ENCODE peak calls at places on chromosome 4, in ten cellular contexts. Q is AG10803, P is tibial nerve, K is body of pancreas, Z is AG09309, M is HFF-Myc, H is NB4, O is neural crest cell, L is psoas muscle, J is endothelial cell. V is an unnamed sample.

GRCh38 chr4:152363086-152363485 is 172.8 kb downstream of the FBXW7 start:
- DNase-seq in Z (peak), H (no peak), M (no peak), O (no peak), Q (peak), J (no peak), L (no peak), P (no peak), K (no peak), V (no peak)

GRCh38 chr4:38672247-38673071 is 8.5 kb downstream of the KLF3 start:
- DNase-seq in Q (no peak), K (no peak), M (no peak), H (no peak), O (peak), Z (no peak), P (no peak), J (no peak), L (no peak), V (no peak)

GRCh38 chr4:83677656-83678055 is 141.7 kb downstream of the GPAT3 start:
- DNase-seq in O (no peak), M (peak), J (no peak), Q (peak), H (no peak), Z (peak), P (no peak), L (no peak), K (no peak), V (no peak)

GRCh38 chr4:168501407-168501806 is 4.6 kb downstream of the PALLD start:
- DNase-seq in Z (no peak), J (no peak), H (no peak), P (no peak), M (no peak), K (peak), L (no peak), O (no peak), Q (no peak), V (no peak)

GRCh38 chr4:97828646-97829045 is 314.6 kb downstream of the STPG2 start:
- DNase-seq in O (no peak), P (no peak), H (no peak), K (no peak), M (no peak), L (no peak), Q (no peak), Z (no peak), J (no peak), V (no peak)

GRCh38 chr4:139866270-139866962 is 200.8 kb downstream of the MGST2 start:
- DNase-seq in O (no peak), Z (no peak), L (no peak), H (no peak), M (no peak), J (no peak), P (no peak), K (no peak), Q (no peak), V (no peak)

GRCh38 chr4:1987721-1988326 is 20.9 kb downstream of the NELFA start:
- DNase-seq in H (no peak), O (no peak), Z (no peak), P (no peak), J (no peak), K (no peak), Q (no peak), L (no peak), M (no peak), V (no peak)

GRCh38 chr4:26873391-26874026 is 12.9 kb downstream of the STIM2 start:
- DNase-seq in P (no peak), Z (no peak), O (no peak), L (no peak), H (no peak), K (no peak), Q (no peak), M (no peak), J (peak), V (no peak)

GRCh38 chr4:176642472-176642871 is 150.2 kb downstream of the VEGFC start:
- DNase-seq in K (no peak), M (no peak), O (no peak), L (no peak), Q (no peak), P (no peak), H (peak), Z (no peak), J (no peak), V (no peak)

GRCh38 chr4:53306729-53307128 is 59.1 kb downstream of the SCFD2 start:
- DNase-seq in Z (peak), Q (peak), P (no peak), H (no peak), J (no peak), O (no peak), K (no peak), M (peak), L (no peak), V (no peak)

GRCh38 chr4:153341575-153342090 is 2.9 kb upstream of the MND1 start:
- DNase-seq in P (no peak), Z (no peak), K (no peak), M (no peak), J (peak), Q (peak), L (no peak), H (peak), O (no peak), V (no peak)

GRCh38 chr4:180923476-180923875 is 1319.7 kb upstream of the TENM3 start:
- DNase-seq in J (no peak), M (no peak), L (no peak), Z (peak), K (no peak), Q (peak), P (no peak), H (no peak), O (no peak), V (no peak)

GRCh38 chr4:1048781-1049590 is 37.6 kb downstream of the FGFRL1 start:
- DNase-seq in Q (no peak), H (peak), P (no peak), L (no peak), J (no peak), Z (no peak), M (no peak), O (no peak), K (no peak), V (no peak)

GRCh38 chr4:3257125-3257690 is 8.2 kb downstream of the MSANTD1 start:
- DNase-seq in Q (no peak), Z (no peak), K (no peak), M (no peak), P (peak), O (no peak), J (no peak), H (no peak), L (peak), V (peak)

GRCh38 chr4:81503586-81503985 is 31.9 kb upstream of the RASGEF1B start:
- DNase-seq in M (no peak), L (no peak), Q (no peak), J (no peak), P (no peak), Z (no peak), H (no peak), O (no peak), K (no peak), V (no peak)

GRCh38 chr4:68375667-68376559 is 26.0 kb upstream of the YTHDC1 start:
- DNase-seq in L (no peak), Z (peak), K (peak), O (peak), M (no peak), H (peak), P (no peak), J (peak), Q (peak), V (no peak)

GRCh38 chr4:117064297-117064696 is 21.1 kb downstream of the TRAM1L1 start:
- DNase-seq in Q (no peak), L (no peak), H (no peak), J (no peak), O (no peak), Z (no peak), P (no peak), K (no peak), M (no peak), V (no peak)

GRCh38 chr4:545612-546011 is 30.5 kb downstream of the TMEM271 start:
- DNase-seq in M (no peak), L (no peak), P (no peak), H (no peak), O (no peak), J (no peak), Q (no peak), Z (no peak), K (no peak), V (no peak)

GRCh38 chr4:42341518-42342026 is 55.7 kb upstream of the SHISA3 start:
- DNase-seq in L (no peak), Q (no peak), O (no peak), H (no peak), M (no peak), J (no peak), P (no peak), K (no peak), Z (no peak), V (no peak)

GRCh38 chr4:85482000-85482738 is 7.2 kb downstream of the ARHGAP24 start:
- DNase-seq in K (peak), Q (no peak), O (no peak), Z (no peak), P (no peak), H (peak), M (no peak), J (no peak), L (no peak), V (no peak)

GRCh38 chr4:164536829-164537228 is 217.1 kb upstream of the SMIM31 start:
- DNase-seq in Q (peak), O (no peak), P (no peak), Z (peak), L (peak), J (no peak), K (no peak), M (no peak), H (no peak), V (no peak)

GRCh38 chr4:121726642-121727268 is 30.0 kb upstream of the ANXA5 start:
- DNase-seq in Z (peak), L (no peak), Q (peak), K (no peak), P (no peak), J (peak), O (no peak), H (peak), M (peak), V (no peak)

GRCh38 chr4:78362310-78362709 is 189.3 kb upstream of the ANXA3 start:
- DNase-seq in L (no peak), H (no peak), P (no peak), Q (no peak), Z (no peak), J (no peak), M (no peak), O (no peak), K (no peak), V (no peak)

GRCh38 chr4:173243321-173243720 is 74.7 kb downstream of the GALNT7 start:
- DNase-seq in J (no peak), O (no peak), L (no peak), K (no peak), H (no peak), M (no peak), P (no peak), Z (peak), Q (peak), V (no peak)

GRCh38 chr4:22897520-22898108 is 204.9 kb downstream of the GBA3 start:
- DNase-seq in K (peak), O (peak), Z (no peak), P (no peak), Q (peak), H (peak), J (peak), L (no peak), M (peak), V (no peak)

GRCh38 chr4:3315566-3315965 is 22.7 kb downstream of the RGS12 start:
- DNase-seq in J (no peak), P (no peak), L (no peak), K (peak), Q (no peak), H (no peak), M (no peak), O (no peak), Z (no peak), V (no peak)

GRCh38 chr4:168654206-168655174 is 157.6 kb downstream of the PALLD start:
- DNase-seq in K (no peak), L (no peak), M (no peak), Q (no peak), P (no peak), Z (no peak), O (no peak), H (no peak), J (no peak), V (no peak)

GRCh38 chr4:23384741-23385140 is 505.1 kb downstream of the PPARGC1A start:
- DNase-seq in K (no peak), L (no peak), J (no peak), Q (no peak), O (no peak), P (no peak), M (no peak), H (no peak), Z (no peak), V (no peak)

GRCh38 chr4:76639292-76639691 is 204.3 kb downstream of the SHROOM3 start:
- DNase-seq in J (no peak), H (no peak), M (no peak), O (no peak), Z (no peak), Q (no peak), K (no peak), P (no peak), L (no peak), V (no peak)

GRCh38 chr4:3328814-3329663 is 36.2 kb downstream of the RGS12 start:
- DNase-seq in Q (no peak), O (no peak), H (no peak), P (no peak), M (no peak), K (no peak), L (no peak), J (no peak), Z (no peak), V (no peak)

GRCh38 chr4:79575709-79576479 is 167.9 kb upstream of the GK2 start:
- DNase-seq in O (no peak), H (no peak), Z (no peak), K (no peak), J (no peak), L (no peak), M (no peak), P (no peak), Q (no peak), V (no peak)

GRCh38 chr4:77600521-77601451 is 4.8 kb upstream of the CXCL13 start:
- DNase-seq in P (no peak), O (no peak), M (no peak), K (peak), J (peak), Q (peak), H (peak), L (no peak), Z (no peak), V (no peak)

GRCh38 chr4:14693728-14694127 is 308.6 kb upstream of the CPEB2 start:
- DNase-seq in K (no peak), J (no peak), H (no peak), Q (no peak), Z (no peak), M (no peak), L (no peak), P (no peak), O (no peak), V (no peak)

GRCh38 chr4:123832173-123833026 is 435.8 kb downstream of the SPRY1 start:
- DNase-seq in P (peak), M (peak), O (no peak), Q (peak), J (no peak), K (no peak), L (peak), Z (peak), H (no peak), V (no peak)

GRCh38 chr4:47654972-47655693 is 170.1 kb downstream of the ATP10D start:
- DNase-seq in Q (no peak), H (no peak), J (no peak), Z (no peak), M (no peak), P (no peak), K (no peak), L (no peak), O (no peak), V (no peak)

GRCh38 chr4:7646384-7647061 is 211.8 kb upstream of the PSAPL1 start:
- DNase-seq in H (peak), K (no peak), Z (no peak), J (no peak), L (no peak), P (no peak), Q (peak), O (no peak), M (no peak), V (no peak)

GRCh38 chr4:2408976-2409375 is 9.5 kb downstream of the ZFYVE28 start:
- DNase-seq in O (no peak), L (no peak), P (no peak), H (no peak), Q (no peak), Z (no peak), M (no peak), K (no peak), J (no peak), V (no peak)

GRCh38 chr4:88659890-88660208 is 37.8 kb downstream of the NAP1L5 start:
- DNase-seq in Q (no peak), K (no peak), H (no peak), Z (no peak), L (no peak), J (no peak), M (no peak), O (no peak), P (no peak), V (no peak)

GRCh38 chr4:84738622-84739021 is 155.7 kb downstream of the CDS1 start:
- DNase-seq in O (no peak), Q (no peak), L (no peak), H (no peak), K (no peak), J (no peak), M (no peak), P (no peak), Z (no peak), V (no peak)

GRCh38 chr4:83644677-83645639 is 109.0 kb downstream of the GPAT3 start:
- DNase-seq in H (peak), Q (peak), K (peak), J (peak), Z (peak), O (peak), L (no peak), M (peak), P (no peak), V (no peak)

GRCh38 chr4:133464311-133464710 is 315.2 kb downstream of the PCDH10 start:
- DNase-seq in Z (no peak), L (no peak), J (no peak), P (no peak), Q (no peak), O (no peak), M (no peak), K (no peak), H (no peak), V (no peak)

GRCh38 chr4:133467290-133467947 is 318.3 kb downstream of the PCDH10 start:
- DNase-seq in M (no peak), P (no peak), J (no peak), O (no peak), H (no peak), Z (no peak), K (no peak), Q (no peak), L (no peak), V (no peak)

DNA sequence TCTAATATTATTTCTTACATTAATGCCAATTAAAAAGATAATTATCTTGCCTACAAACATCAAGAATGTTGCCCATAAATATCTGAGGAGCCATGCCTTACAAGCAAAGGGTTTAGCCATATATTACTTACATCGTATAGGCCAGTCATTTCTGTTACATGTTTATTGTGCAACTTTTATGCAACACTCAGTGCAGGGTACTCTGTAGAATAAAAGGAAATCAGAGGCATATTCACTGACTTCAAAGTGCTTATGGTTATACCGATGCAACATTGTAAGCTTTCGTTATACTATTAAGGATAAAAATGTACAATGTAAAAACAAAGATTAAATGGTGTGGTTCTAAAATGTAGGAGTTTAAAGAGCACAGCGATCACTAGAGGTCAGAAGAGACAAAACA is 315.9 kb downstream of the PCDH10 start:
- DNase-seq in H (no peak), K (no peak), M (no peak), O (no peak), Q (no peak), J (no peak), P (no peak), L (no peak), Z (no peak), V (no peak)
- TF ChIP-seq CTCF in H (no peak), K (no peak), M (no peak), O (no peak), Q (no peak), J (no peak), P (no peak), L (no peak), Z (no peak), V (no peak)

GRCh38 chr4:94598758-94599157 is 147.0 kb downstream of the PDLIM5 start:
- DNase-seq in L (no peak), H (no peak), O (no peak), J (no peak), Q (no peak), Z (no peak), K (no peak), M (no peak), P (no peak), V (no peak)

GRCh38 chr4:94595013-94595412 is 143.3 kb downstream of the PDLIM5 start:
- DNase-seq in J (no peak), K (no peak), M (no peak), Q (no peak), H (no peak), O (no peak), L (no peak), P (no peak), Z (no peak), V (no peak)

GRCh38 chr4:94591289-94591688 is 139.5 kb downstream of the PDLIM5 start:
- DNase-seq in H (no peak), P (no peak), O (no peak), L (no peak), K (no peak), Q (no peak), M (no peak), Z (no peak), J (no peak), V (no peak)

GRCh38 chr4:94590493-94590892 is 138.8 kb downstream of the PDLIM5 start:
- DNase-seq in L (no peak), P (no peak), J (no peak), O (no peak), M (no peak), K (no peak), H (no peak), Q (no peak), Z (no peak), V (no peak)

GRCh38 chr4:94595880-94596483 is 144.2 kb downstream of the PDLIM5 start:
- DNase-seq in M (peak), P (no peak), K (no peak), O (no peak), L (no peak), Z (no peak), Q (peak), J (no peak), H (peak), V (no peak)
- TF ChIP-seq CTCF in M (peak), P (peak), K (peak), O (peak), L (peak), Z (peak), Q (peak), J (peak), H (no peak), V (no peak)

DNA sequence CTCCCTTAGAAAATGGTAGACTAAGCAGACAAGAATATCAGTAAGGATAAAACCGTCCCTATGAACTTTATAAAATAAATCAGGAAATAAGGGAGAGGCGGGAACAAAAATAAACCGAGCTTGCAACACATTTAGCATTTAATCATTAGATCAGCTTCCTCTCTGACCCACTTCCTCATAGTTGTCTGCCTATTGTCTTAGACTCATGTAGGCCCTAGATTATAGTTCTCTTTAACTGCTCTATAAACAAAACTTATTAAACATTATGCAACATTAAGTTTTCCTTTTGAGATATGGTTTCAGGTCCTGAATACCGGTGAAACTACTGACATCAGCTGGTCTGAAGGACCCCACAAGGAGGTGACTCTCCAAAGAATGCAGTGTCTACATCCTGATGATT is 15.8 kb upstream of the SRD5A3 start:
- DNase-seq in P (no peak), M (no peak), Z (no peak), Q (no peak), H (peak), J (no peak), L (no peak), K (no peak), O (no peak), V (no peak)
- TF ChIP-seq CTCF in P (no peak), M (no peak), Z (no peak), Q (no peak), H (no peak), J (no peak), L (no peak), K (no peak), O (no peak), V (no peak)

DNA sequence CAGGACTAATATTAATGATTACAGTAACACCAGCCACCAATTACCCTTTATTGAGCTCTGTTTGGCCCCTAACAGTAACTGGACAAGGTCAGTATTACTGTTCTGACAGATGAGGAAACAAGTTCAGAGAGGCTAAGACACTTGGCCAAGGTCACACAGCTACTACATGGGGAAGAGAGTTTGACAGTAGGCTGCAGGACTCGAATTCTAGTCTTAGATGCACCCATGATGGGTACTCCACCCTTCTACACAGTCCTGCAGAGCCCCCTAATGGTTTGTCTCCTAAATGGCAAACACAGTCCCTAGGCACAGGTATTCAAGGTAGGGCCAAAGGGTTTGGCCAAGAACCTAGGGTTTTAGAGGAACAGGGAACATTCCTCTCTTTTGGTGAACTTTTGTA is 93.9 kb downstream of the NSUN7 start:
- DNase-seq in Q (no peak), J (no peak), Z (no peak), P (no peak), M (no peak), O (no peak), K (no peak), H (peak), L (no peak), V (no peak)
- TF ChIP-seq CTCF in Q (no peak), J (no peak), Z (peak), P (no peak), M (peak), O (no peak), K (no peak), H (peak), L (peak), V (no peak)

V was measured in omental fat pad.